ENCODE peak calls at places on chromosome 9, in four cellular contexts. I is Karpas-422, X is prostate gland, K is fibroblast of lung. F is an unnamed sample.

GRCh38 chr9:14674630-14675029 is 18.6 kb downstream of the ZDHHC21 start:
- DNase-seq in I (no peak), X (no peak), K (no peak), F (no peak)

GRCh38 chr9:75152416-75152815 is 64.1 kb downstream of the OSTF1 start:
- DNase-seq in I (no peak), X (no peak), K (no peak), F (no peak)

GRCh38 chr9:89591291-89592200 is 13.3 kb upstream of the GADD45G start:
- DNase-seq in I (no peak), X (no peak), K (no peak), F (peak; percentile 64)

GRCh38 chr9:109766351-109766750 is 13.6 kb upstream of the PALM2AKAP2 start:
- DNase-seq in I (no peak), X (no peak), K (peak; percentile 95), F (no peak)

GRCh38 chr9:27499481-27499880 is 24.6 kb upstream of the IFNK start:
- DNase-seq in I (no peak), X (no peak), K (peak; percentile 10), F (no peak)

GRCh38 chr9:8728910-8729309 is 929.3 kb upstream of the DMAC1 start:
- DNase-seq in I (no peak), X (no peak), K (no peak), F (no peak)

GRCh38 chr9:132288371-132288770 is 66.4 kb downstream of the SETX start:
- DNase-seq in I (no peak), X (no peak), K (peak; percentile 65), F (no peak)

GRCh38 chr9:96515629-96516470 is 65.9 kb downstream of the HABP4 start:
- DNase-seq in I (no peak), X (no peak), K (peak; percentile 69), F (no peak)

GRCh38 chr9:90659626-90660364 is 17.2 kb upstream of the DIRAS2 start:
- DNase-seq in I (no peak), X (no peak), K (peak; percentile 64), F (no peak)

GRCh38 chr9:69812068-69813000 is 8.3 kb upstream of the CFAP95 start:
- DNase-seq in I (peak; percentile 37), X (no peak), K (no peak), F (no peak)

GRCh38 chr9:72046593-72047456 is 13.6 kb downstream of the C9orf57 start:
- DNase-seq in I (no peak), X (no peak), K (no peak), F (no peak)

GRCh38 chr9:72459308-72459707 is 62.1 kb upstream of the TMC1 start:
- DNase-seq in I (no peak), X (no peak), K (no peak), F (no peak)

GRCh38 chr9:100394819-100395218 is 32.1 kb upstream of the MSANTD3 start:
- DNase-seq in I (no peak), X (no peak), K (no peak), F (no peak)

GRCh38 chr9:13351768-13352386 is 72.4 kb upstream of the MPDZ start:
- DNase-seq in I (peak; percentile 70), X (peak; percentile 6), K (peak; percentile 83), F (no peak)

GRCh38 chr9:128249914-128250838 is 25.6 kb downstream of the GOLGA2 start:
- DNase-seq in I (peak; percentile 95), X (peak; percentile 95), K (peak; percentile 47), F (no peak)

GRCh38 chr9:3023449-3023848 is 179.6 kb upstream of the PUM3 start:
- DNase-seq in I (no peak), X (no peak), K (no peak), F (no peak)

GRCh38 chr9:136829981-136830885 is 12.0 kb upstream of the AJM1 start:
- DNase-seq in I (no peak), X (no peak), K (no peak), F (no peak)

GRCh38 chr9:93893899-93894690 is 61.1 kb downstream of the BARX1 start:
- DNase-seq in I (no peak), X (no peak), K (no peak), F (no peak)

GRCh38 chr9:134525841-134526797 is 115.5 kb upstream of the COL5A1 start:
- DNase-seq in I (no peak), X (no peak), K (peak; percentile 29), F (no peak)

GRCh38 chr9:4114569-4115505 is 185.0 kb downstream of the GLIS3 start:
- DNase-seq in I (no peak), X (no peak), K (peak; percentile 68), F (no peak)

GRCh38 chr9:25733336-25733982 is 55.2 kb upstream of the TUSC1 start:
- DNase-seq in I (no peak), X (no peak), K (no peak), F (no peak)

GRCh38 chr9:84617415-84617814 is 52.1 kb upstream of the NTRK2 start:
- DNase-seq in I (no peak), X (no peak), K (no peak), F (no peak)

GRCh38 chr9:99134893-99135341 is 30.0 kb downstream of the TGFBR1 start:
- DNase-seq in I (no peak), X (no peak), K (peak; percentile 59), F (no peak)

GRCh38 chr9:9003184-9003583 is 1203.6 kb upstream of the DMAC1 start:
- DNase-seq in I (no peak), X (no peak), K (peak; percentile 58), F (no peak)

GRCh38 chr9:2065704-2066103 is 50.6 kb downstream of the SMARCA2 start:
- DNase-seq in I (no peak), X (no peak), K (no peak), F (no peak)

GRCh38 chr9:1604942-1605560 is 410.1 kb upstream of the SMARCA2 start:
- DNase-seq in I (peak; percentile 82), X (no peak), K (peak; percentile 32), F (no peak)

GRCh38 chr9:87382902-87383301 is 114.8 kb upstream of the DAPK1 start:
- DNase-seq in I (no peak), X (no peak), K (peak; percentile 71), F (no peak)

GRCh38 chr9:18032636-18033035 is 441.3 kb upstream of the ADAMTSL1 start:
- DNase-seq in I (no peak), X (no peak), K (no peak), F (no peak)

GRCh38 chr9:136784249-136784996 is 6.7 kb upstream of the TMEM141 start:
- DNase-seq in I (peak; percentile 80), X (no peak), K (no peak), F (no peak)

GRCh38 chr9:36928210-36928609 is 105.9 kb downstream of the PAX5 start:
- DNase-seq in I (no peak), X (no peak), K (no peak), F (no peak)

GRCh38 chr9:35177520-35177919 is 15.7 kb downstream of the UNC13B start:
- DNase-seq in I (no peak), X (no peak), K (no peak), F (no peak)

GRCh38 chr9:92607773-92608172 is 62.2 kb downstream of the IPPK start:
- DNase-seq in I (no peak), X (no peak), K (peak; percentile 81), F (no peak)

GRCh38 chr9:136079211-136079915 is 15.7 kb downstream of the NACC2 start:
- DNase-seq in I (no peak), X (no peak), K (peak; percentile 18), F (no peak)

GRCh38 chr9:14301582-14301981 is 12.4 kb downstream of the NFIB start:
- DNase-seq in I (no peak), X (no peak), K (no peak), F (no peak)

GRCh38 chr9:98280162-98280561 is 24.7 kb upstream of the TBC1D2 start:
- DNase-seq in I (no peak), X (no peak), K (no peak), F (no peak)

GRCh38 chr9:130701059-130702022 is 7.8 kb downstream of the EXOSC2 start:
- DNase-seq in I (peak; percentile 87), X (peak; percentile 84), K (peak; percentile 91), F (no peak)

GRCh38 chr9:112341741-112342140 is 8.3 kb upstream of the PTBP3 start:
- DNase-seq in I (no peak), X (no peak), K (no peak), F (no peak)

GRCh38 chr9:7186175-7186574 is 428.4 kb downstream of the KDM4C start:
- DNase-seq in I (peak; percentile 74), X (no peak), K (peak; percentile 34), F (no peak)

DNA sequence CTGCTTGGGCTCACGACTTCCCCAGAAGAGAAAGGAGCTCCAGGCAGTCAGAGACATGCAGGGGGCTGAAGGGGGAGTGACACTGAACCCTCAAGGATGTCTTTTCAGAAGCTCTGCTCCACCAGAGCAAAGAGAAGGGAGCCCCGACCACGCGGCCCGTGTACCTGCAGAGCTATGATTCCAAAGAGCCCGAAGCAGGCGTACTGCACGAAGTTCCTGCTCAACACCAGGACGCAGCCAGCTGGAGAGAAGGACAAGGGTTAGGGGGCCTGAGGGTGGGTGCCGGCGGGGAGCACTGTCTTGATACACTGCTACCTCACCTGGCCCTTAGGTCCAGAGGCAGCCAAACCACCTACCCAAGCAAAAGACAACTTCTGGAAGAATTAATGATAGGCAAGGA is 9.4 kb downstream of the SURF4 start:
- DNase-seq in I (no peak), X (no peak), K (no peak), F (no peak)
- H3K4me1 ChIP-seq in I (no peaks in the 10 kb centered on the region), X (peaks cover 29% of the 10 kb centered on the region), K (peaks cover 10% of the 10 kb centered on the region), F (peaks cover 68% of the 10 kb centered on the region)

GRCh38 chr9:5796298-5796697 is 36.6 kb downstream of the ERMP1 start:
- DNase-seq in I (no peak), X (no peak), K (no peak), F (no peak)

GRCh38 chr9:5800969-5801738 is 31.8 kb downstream of the ERMP1 start:
- DNase-seq in I (no peak), X (no peak), K (no peak), F (no peak)

GRCh38 chr9:5798581-5798980 is 34.3 kb downstream of the ERMP1 start:
- DNase-seq in I (no peak), X (no peak), K (no peak), F (no peak)

GRCh38 chr9:5801739-5802113 is 31.2 kb downstream of the ERMP1 start:
- DNase-seq in I (no peak), X (no peak), K (no peak), F (no peak)

GRCh38 chr9:5799314-5799713 is 33.6 kb downstream of the ERMP1 start:
- DNase-seq in I (no peak), X (peak; percentile 32), K (peak; percentile 74), F (no peak)
- H3K4me3 ChIP-seq in I (no peak overlapping the region), X (peak overlapping the region; percentile 7), K (no peak overlapping the region), F (no peak overlapping the region)

GRCh38 chr9:114591206-114591853 is 3.8 kb downstream of the ATP6V1G1 start:
- DNase-seq in I (no peak), X (no peak), K (peak; percentile 39), F (no peak)
- H3K4me1 ChIP-seq in I (peaks cover 29% of the 10 kb centered on the region), X (peaks cover 5% of the 10 kb centered on the region), K (peaks cover 2% of the 10 kb centered on the region), F (peaks cover 52% of the 10 kb centered on the region)

GRCh38 chr9:33162721-33163311 is 4.3 kb downstream of the B4GALT1 start:
- DNase-seq in I (no peak), X (peak; percentile 90), K (peak; percentile 85), F (peak; percentile 95)
- H3K4me3 ChIP-seq in I (no peak overlapping the region), X (peak overlapping the region; percentile 93), K (peak overlapping the region; percentile 2), F (peak overlapping the region; percentile 79)

GRCh38 chr9:129607026-129607397 is 13.9 kb downstream of the C9orf50 start:
- DNase-seq in I (no peak), X (no peak), K (no peak), F (no peak)

GRCh38 chr9:129604056-129604765 is 16.7 kb downstream of the C9orf50 start:
- DNase-seq in I (no peak), X (no peak), K (no peak), F (no peak)

GRCh38 chr9:129602598-129603415 is 18.1 kb downstream of the C9orf50 start:
- DNase-seq in I (no peak), X (no peak), K (no peak), F (no peak)

GRCh38 chr9:129606161-129607025 is 14.5 kb downstream of the C9orf50 start:
- DNase-seq in I (no peak), X (no peak), K (no peak), F (no peak)

GRCh38 chr9:129604766-129605163 is 16.1 kb downstream of the C9orf50 start:
- DNase-seq in I (no peak), X (no peak), K (no peak), F (no peak)
- H3K4me1 ChIP-seq in I (peaks cover 2% of the 10 kb centered on the region), X (peaks cover 3% of the 10 kb centered on the region), K (peaks cover 17% of the 10 kb centered on the region), F (peaks cover 36% of the 10 kb centered on the region)

F was measured in vagina.